ENCODE peak calls at places on chromosomes 5 and 9, in ten cellular contexts. One of them, this sample, is unnamed.

GRCh38 chr9:27206041-27206440 is 90.9 kb downstream of the EQTN start:
- DNase-seq in cardiac fibroblast: no peak
- DNase-seq in NCI-H1694 treated with DMSO at 0.1 percent for 48 hours: no peak
- DNase-seq in left ventricle myocardium superior: no peak
- DNase-seq in HEK293T: no peak
- DNase-seq in SJSA1: no peak
- DNase-seq in brain microvascular endothelial cell: no peak
- DNase-seq in CD4-positive, alpha-beta T cell: no peak
- DNase-seq in Daoy: no peak
- DNase-seq in DMS153: no peak
- DNase-seq in this sample: no peak

GRCh38 chr5:17154211-17154996 is 63.0 kb upstream of the BASP1 start:
- DNase-seq in cardiac fibroblast: peak
- DNase-seq in NCI-H1694 treated with DMSO at 0.1 percent for 48 hours: no peak
- DNase-seq in left ventricle myocardium superior: no peak
- DNase-seq in HEK293T: no peak
- DNase-seq in SJSA1: peak
- DNase-seq in brain microvascular endothelial cell: peak
- DNase-seq in CD4-positive, alpha-beta T cell: no peak
- DNase-seq in Daoy: peak
- DNase-seq in DMS153: no peak
- DNase-seq in this sample: no peak

GRCh38 chr5:107855171-107855570 is 184.4 kb upstream of the EFNA5 start:
- DNase-seq in cardiac fibroblast: no peak
- DNase-seq in NCI-H1694 treated with DMSO at 0.1 percent for 48 hours: no peak
- DNase-seq in left ventricle myocardium superior: no peak
- DNase-seq in HEK293T: no peak
- DNase-seq in SJSA1: no peak
- DNase-seq in brain microvascular endothelial cell: no peak
- DNase-seq in CD4-positive, alpha-beta T cell: no peak
- DNase-seq in Daoy: no peak
- DNase-seq in DMS153: no peak
- DNase-seq in this sample: no peak

GRCh38 chr9:137689745-137690529 is 71.1 kb downstream of the EHMT1 start:
- DNase-seq in cardiac fibroblast: peak
- DNase-seq in NCI-H1694 treated with DMSO at 0.1 percent for 48 hours: no peak
- DNase-seq in left ventricle myocardium superior: no peak
- DNase-seq in HEK293T: no peak
- DNase-seq in SJSA1: no peak
- DNase-seq in brain microvascular endothelial cell: peak
- DNase-seq in CD4-positive, alpha-beta T cell: no peak
- DNase-seq in Daoy: no peak
- DNase-seq in DMS153: no peak
- DNase-seq in this sample: peak

GRCh38 chr9:124320062-124320973 is 62.6 kb downstream of the NEK6 start:
- DNase-seq in cardiac fibroblast: peak
- DNase-seq in NCI-H1694 treated with DMSO at 0.1 percent for 48 hours: peak
- DNase-seq in left ventricle myocardium superior: peak
- DNase-seq in HEK293T: peak
- DNase-seq in SJSA1: peak
- DNase-seq in brain microvascular endothelial cell: peak
- DNase-seq in CD4-positive, alpha-beta T cell: peak
- DNase-seq in Daoy: peak
- DNase-seq in DMS153: peak
- DNase-seq in this sample: peak

GRCh38 chr9:2127486-2127885 is 112.3 kb downstream of the SMARCA2 start:
- DNase-seq in cardiac fibroblast: peak
- DNase-seq in NCI-H1694 treated with DMSO at 0.1 percent for 48 hours: no peak
- DNase-seq in left ventricle myocardium superior: no peak
- DNase-seq in HEK293T: no peak
- DNase-seq in SJSA1: no peak
- DNase-seq in brain microvascular endothelial cell: peak
- DNase-seq in CD4-positive, alpha-beta T cell: no peak
- DNase-seq in Daoy: peak
- DNase-seq in DMS153: no peak
- DNase-seq in this sample: no peak

GRCh38 chr5:170603578-170604565 is 100.1 kb downstream of the KCNIP1 start:
- DNase-seq in cardiac fibroblast: peak
- DNase-seq in NCI-H1694 treated with DMSO at 0.1 percent for 48 hours: peak
- DNase-seq in left ventricle myocardium superior: no peak
- DNase-seq in HEK293T: peak
- DNase-seq in SJSA1: peak
- DNase-seq in brain microvascular endothelial cell: peak
- DNase-seq in CD4-positive, alpha-beta T cell: no peak
- DNase-seq in Daoy: peak
- DNase-seq in DMS153: no peak
- DNase-seq in this sample: peak

GRCh38 chr5:116071211-116071610 is 13.6 kb upstream of the COMMD10 start:
- DNase-seq in cardiac fibroblast: no peak
- DNase-seq in NCI-H1694 treated with DMSO at 0.1 percent for 48 hours: no peak
- DNase-seq in left ventricle myocardium superior: no peak
- DNase-seq in HEK293T: no peak
- DNase-seq in SJSA1: no peak
- DNase-seq in brain microvascular endothelial cell: no peak
- DNase-seq in CD4-positive, alpha-beta T cell: no peak
- DNase-seq in Daoy: no peak
- DNase-seq in DMS153: no peak
- DNase-seq in this sample: no peak

GRCh38 chr9:138015021-138015829 is 137.6 kb downstream of the CACNA1B start:
- DNase-seq in cardiac fibroblast: no peak
- DNase-seq in NCI-H1694 treated with DMSO at 0.1 percent for 48 hours: no peak
- DNase-seq in left ventricle myocardium superior: peak
- DNase-seq in HEK293T: no peak
- DNase-seq in SJSA1: no peak
- DNase-seq in brain microvascular endothelial cell: no peak
- DNase-seq in CD4-positive, alpha-beta T cell: no peak
- DNase-seq in Daoy: no peak
- DNase-seq in DMS153: no peak
- DNase-seq in this sample: no peak

This sample was measured in HAP-1.